ENCODE peak calls at places on chromosomes 3 and 15, in nine cellular contexts. One of them, this sample, is unnamed.

GRCh38 chr3:188331166-188331565 is 177.2 kb downstream of the LPP start:
- DNase-seq in skeletal muscle cell: no peak
- DNase-seq in myocyte: peak; percentile 24
- DNase-seq in stimulated activated effector memory CD8-positive, alpha-beta T cell treated with anti-CD3 and anti-CD28 coated beads, Interleukin-12 subunit alpha, Interleukin-12 subunit beta, amount 100 ng/mL, for 72 hours: no peak
- DNase-seq in GM12865: no peak
- DNase-seq in A549: no peak
- DNase-seq in AG04450: no peak
- DNase-seq in endothelial cell: no peak
- DNase-seq in fibroblast of mammary gland: no peak
- DNase-seq in this sample: no peak

GRCh38 chr3:123610331-123610730 is 25.5 kb upstream of the HACD2 start:
- DNase-seq in stimulated activated effector memory CD8-positive, alpha-beta T cell treated with anti-CD3 and anti-CD28 coated beads, Interleukin-12 subunit alpha, Interleukin-12 subunit beta, amount 100 ng/mL, for 72 hours: no peak
- DNase-seq in A549: no peak
- DNase-seq in myocyte: no peak
- DNase-seq in skeletal muscle cell: no peak
- DNase-seq in fibroblast of mammary gland: no peak
- DNase-seq in AG04450: no peak
- DNase-seq in endothelial cell: no peak
- DNase-seq in GM12865: peak; percentile 53
- DNase-seq in this sample: no peak

GRCh38 chr3:121735047-121735696 is 14.4 kb downstream of the GOLGB1 start:
- DNase-seq in myocyte: no peak
- DNase-seq in fibroblast of mammary gland: no peak
- DNase-seq in GM12865: peak; percentile 60
- DNase-seq in AG04450: no peak
- DNase-seq in endothelial cell: no peak
- DNase-seq in A549: no peak
- DNase-seq in stimulated activated effector memory CD8-positive, alpha-beta T cell treated with anti-CD3 and anti-CD28 coated beads, Interleukin-12 subunit alpha, Interleukin-12 subunit beta, amount 100 ng/mL, for 72 hours: no peak
- DNase-seq in skeletal muscle cell: no peak
- DNase-seq in this sample: no peak

GRCh38 chr3:25837038-25837437 is 47.1 kb downstream of the OXSM start:
- DNase-seq in skeletal muscle cell: no peak
- DNase-seq in AG04450: no peak
- DNase-seq in endothelial cell: no peak
- DNase-seq in stimulated activated effector memory CD8-positive, alpha-beta T cell treated with anti-CD3 and anti-CD28 coated beads, Interleukin-12 subunit alpha, Interleukin-12 subunit beta, amount 100 ng/mL, for 72 hours: no peak
- DNase-seq in fibroblast of mammary gland: no peak
- DNase-seq in GM12865: no peak
- DNase-seq in A549: no peak
- DNase-seq in myocyte: no peak
- DNase-seq in this sample: no peak

GRCh38 chr3:173826901-173827609 is 429.5 kb downstream of the NLGN1 start:
- DNase-seq in A549: no peak
- DNase-seq in stimulated activated effector memory CD8-positive, alpha-beta T cell treated with anti-CD3 and anti-CD28 coated beads, Interleukin-12 subunit alpha, Interleukin-12 subunit beta, amount 100 ng/mL, for 72 hours: no peak
- DNase-seq in AG04450: peak; percentile 8
- DNase-seq in endothelial cell: no peak
- DNase-seq in fibroblast of mammary gland: peak; percentile 46
- DNase-seq in myocyte: no peak
- DNase-seq in GM12865: no peak
- DNase-seq in skeletal muscle cell: peak; percentile 44
- DNase-seq in this sample: peak; percentile 17

GRCh38 chr15:58212909-58213526 is 74.8 kb downstream of the AQP9 start:
- DNase-seq in fibroblast of mammary gland: peak; percentile 78
- DNase-seq in endothelial cell: peak; percentile 39
- DNase-seq in myocyte: peak; percentile 70
- DNase-seq in skeletal muscle cell: no peak
- DNase-seq in stimulated activated effector memory CD8-positive, alpha-beta T cell treated with anti-CD3 and anti-CD28 coated beads, Interleukin-12 subunit alpha, Interleukin-12 subunit beta, amount 100 ng/mL, for 72 hours: no peak
- DNase-seq in GM12865: peak; percentile 24
- DNase-seq in AG04450: no peak
- DNase-seq in A549: peak; percentile 69
- DNase-seq in this sample: no peak

GRCh38 chr15:100891316-100892012 is 11.8 kb downstream of the ALDH1A3 start:
- DNase-seq in skeletal muscle cell: no peak
- DNase-seq in stimulated activated effector memory CD8-positive, alpha-beta T cell treated with anti-CD3 and anti-CD28 coated beads, Interleukin-12 subunit alpha, Interleukin-12 subunit beta, amount 100 ng/mL, for 72 hours: no peak
- DNase-seq in myocyte: no peak
- DNase-seq in endothelial cell: peak; percentile 42
- DNase-seq in GM12865: no peak
- DNase-seq in AG04450: no peak
- DNase-seq in fibroblast of mammary gland: no peak
- DNase-seq in A549: no peak
- DNase-seq in this sample: no peak

GRCh38 chr3:38133557-38134405 is 3.1 kb downstream of the ACAA1 start:
- DNase-seq in endothelial cell: no peak
- DNase-seq in stimulated activated effector memory CD8-positive, alpha-beta T cell treated with anti-CD3 and anti-CD28 coated beads, Interleukin-12 subunit alpha, Interleukin-12 subunit beta, amount 100 ng/mL, for 72 hours: no peak
- DNase-seq in AG04450: no peak
- DNase-seq in GM12865: no peak
- DNase-seq in fibroblast of mammary gland: no peak
- DNase-seq in A549: no peak
- DNase-seq in skeletal muscle cell: no peak
- DNase-seq in myocyte: no peak
- DNase-seq in this sample: no peak

GRCh38 chr15:100928632-100929280 is 9.6 kb downstream of the LRRK1 start:
- DNase-seq in stimulated activated effector memory CD8-positive, alpha-beta T cell treated with anti-CD3 and anti-CD28 coated beads, Interleukin-12 subunit alpha, Interleukin-12 subunit beta, amount 100 ng/mL, for 72 hours: no peak
- DNase-seq in GM12865: no peak
- DNase-seq in A549: no peak
- DNase-seq in endothelial cell: no peak
- DNase-seq in skeletal muscle cell: no peak
- DNase-seq in fibroblast of mammary gland: no peak
- DNase-seq in myocyte: no peak
- DNase-seq in AG04450: no peak
- DNase-seq in this sample: no peak

GRCh38 chr3:126676919-126677705 is 22.2 kb upstream of the TXNRD3 start:
- DNase-seq in stimulated activated effector memory CD8-positive, alpha-beta T cell treated with anti-CD3 and anti-CD28 coated beads, Interleukin-12 subunit alpha, Interleukin-12 subunit beta, amount 100 ng/mL, for 72 hours: no peak
- DNase-seq in endothelial cell: no peak
- DNase-seq in GM12865: no peak
- DNase-seq in myocyte: no peak
- DNase-seq in skeletal muscle cell: no peak
- DNase-seq in AG04450: no peak
- DNase-seq in fibroblast of mammary gland: peak; percentile 50
- DNase-seq in A549: no peak
- DNase-seq in this sample: no peak

GRCh38 chr3:119826714-119827113 is 44.8 kb downstream of the NR1I2 start:
- DNase-seq in skeletal muscle cell: peak; percentile 41
- DNase-seq in fibroblast of mammary gland: peak; percentile 38
- DNase-seq in stimulated activated effector memory CD8-positive, alpha-beta T cell treated with anti-CD3 and anti-CD28 coated beads, Interleukin-12 subunit alpha, Interleukin-12 subunit beta, amount 100 ng/mL, for 72 hours: no peak
- DNase-seq in A549: no peak
- DNase-seq in AG04450: no peak
- DNase-seq in endothelial cell: no peak
- DNase-seq in GM12865: no peak
- DNase-seq in myocyte: no peak
- DNase-seq in this sample: no peak

GRCh38 chr3:16476636-16477035 is 36.9 kb downstream of the RFTN1 start:
- DNase-seq in myocyte: no peak
- DNase-seq in skeletal muscle cell: peak; percentile 94
- DNase-seq in AG04450: peak; percentile 95
- DNase-seq in A549: no peak
- DNase-seq in endothelial cell: no peak
- DNase-seq in stimulated activated effector memory CD8-positive, alpha-beta T cell treated with anti-CD3 and anti-CD28 coated beads, Interleukin-12 subunit alpha, Interleukin-12 subunit beta, amount 100 ng/mL, for 72 hours: no peak
- DNase-seq in GM12865: no peak
- DNase-seq in fibroblast of mammary gland: peak; percentile 96
- DNase-seq in this sample: peak; percentile 61

GRCh38 chr3:134353831-134354611 is 20.2 kb downstream of the AMOTL2 start:
- DNase-seq in stimulated activated effector memory CD8-positive, alpha-beta T cell treated with anti-CD3 and anti-CD28 coated beads, Interleukin-12 subunit alpha, Interleukin-12 subunit beta, amount 100 ng/mL, for 72 hours: no peak
- DNase-seq in fibroblast of mammary gland: no peak
- DNase-seq in skeletal muscle cell: no peak
- DNase-seq in GM12865: no peak
- DNase-seq in endothelial cell: no peak
- DNase-seq in A549: no peak
- DNase-seq in myocyte: no peak
- DNase-seq in AG04450: no peak
- DNase-seq in this sample: no peak

GRCh38 chr3:136078421-136079364 is 113.2 kb downstream of the PPP2R3A start:
- DNase-seq in AG04450: no peak
- DNase-seq in A549: peak; percentile 6
- DNase-seq in GM12865: peak; percentile 47
- DNase-seq in skeletal muscle cell: no peak
- DNase-seq in myocyte: peak; percentile 31
- DNase-seq in endothelial cell: no peak
- DNase-seq in fibroblast of mammary gland: peak; percentile 39
- DNase-seq in stimulated activated effector memory CD8-positive, alpha-beta T cell treated with anti-CD3 and anti-CD28 coated beads, Interleukin-12 subunit alpha, Interleukin-12 subunit beta, amount 100 ng/mL, for 72 hours: no peak
- DNase-seq in this sample: no peak

GRCh38 chr15:37260255-37260654 is 159.9 kb upstream of the MEIS2 start:
- DNase-seq in skeletal muscle cell: no peak
- DNase-seq in AG04450: no peak
- DNase-seq in myocyte: no peak
- DNase-seq in A549: no peak
- DNase-seq in GM12865: peak; percentile 27
- DNase-seq in stimulated activated effector memory CD8-positive, alpha-beta T cell treated with anti-CD3 and anti-CD28 coated beads, Interleukin-12 subunit alpha, Interleukin-12 subunit beta, amount 100 ng/mL, for 72 hours: no peak
- DNase-seq in fibroblast of mammary gland: no peak
- DNase-seq in endothelial cell: no peak
- DNase-seq in this sample: no peak

GRCh38 chr3:59388555-59389280 is 338.9 kb upstream of the CFAP20DC start:
- DNase-seq in A549: no peak
- DNase-seq in skeletal muscle cell: no peak
- DNase-seq in GM12865: peak; percentile 68
- DNase-seq in endothelial cell: no peak
- DNase-seq in myocyte: peak; percentile 6
- DNase-seq in AG04450: no peak
- DNase-seq in stimulated activated effector memory CD8-positive, alpha-beta T cell treated with anti-CD3 and anti-CD28 coated beads, Interleukin-12 subunit alpha, Interleukin-12 subunit beta, amount 100 ng/mL, for 72 hours: no peak
- DNase-seq in fibroblast of mammary gland: no peak
- DNase-seq in this sample: no peak

GRCh38 chr3:72398781-72399180 is 449.5 kb downstream of the SHQ1 start:
- DNase-seq in AG04450: no peak
- DNase-seq in myocyte: peak; percentile 57
- DNase-seq in GM12865: no peak
- DNase-seq in stimulated activated effector memory CD8-positive, alpha-beta T cell treated with anti-CD3 and anti-CD28 coated beads, Interleukin-12 subunit alpha, Interleukin-12 subunit beta, amount 100 ng/mL, for 72 hours: no peak
- DNase-seq in skeletal muscle cell: no peak
- DNase-seq in A549: no peak
- DNase-seq in fibroblast of mammary gland: no peak
- DNase-seq in endothelial cell: no peak
- DNase-seq in this sample: no peak

GRCh38 chr3:53570709-53571108 is 76.3 kb downstream of the CACNA1D start:
- DNase-seq in A549: peak; percentile 4
- DNase-seq in skeletal muscle cell: peak; percentile 13
- DNase-seq in myocyte: no peak
- DNase-seq in AG04450: no peak
- DNase-seq in endothelial cell: no peak
- DNase-seq in fibroblast of mammary gland: peak; percentile 65
- DNase-seq in stimulated activated effector memory CD8-positive, alpha-beta T cell treated with anti-CD3 and anti-CD28 coated beads, Interleukin-12 subunit alpha, Interleukin-12 subunit beta, amount 100 ng/mL, for 72 hours: no peak
- DNase-seq in GM12865: no peak
- DNase-seq in this sample: no peak

This sample was measured in GM04503.